ENCODE peak calls at places on chromosomes 16 and 17, in four cellular contexts. One of them, this sample, is unnamed.

GRCh38 chr17:17346428-17347233 is 43.5 kb downstream of the NT5M start:
- DNase-seq in K562: no peak
- DNase-seq in IMR-90: no peak
- DNase-seq in GM12878: no peak
- DNase-seq in this sample: no peak

GRCh38 chr17:1203111-1203966 is 23.6 kb upstream of the ABR start:
- DNase-seq in IMR-90: peak
- DNase-seq in GM12878: no peak
- DNase-seq in K562: peak
- DNase-seq in this sample: peak

GRCh38 chr17:75899767-75900468 is 3.2 kb upstream of the TRIM65 start:
- DNase-seq in GM12878: no peak
- DNase-seq in K562: no peak
- DNase-seq in IMR-90: no peak
- DNase-seq in this sample: no peak

GRCh38 chr17:20935740-20936139 is 107.1 kb downstream of the USP22 start:
- DNase-seq in GM12878: no peak
- DNase-seq in IMR-90: peak
- DNase-seq in K562: no peak
- DNase-seq in this sample: peak

GRCh38 chr16:88570691-88571092 is 489 bp downstream of the ZC3H18 start:
- DNase-seq in K562: peak
- DNase-seq in IMR-90: no peak
- DNase-seq in GM12878: no peak
- DNase-seq in this sample: peak

GRCh38 chr16:13999895-14000425 is 71.2 kb upstream of the MRTFB start:
- DNase-seq in K562: peak
- DNase-seq in IMR-90: no peak
- DNase-seq in GM12878: no peak
- DNase-seq in this sample: no peak

GRCh38 chr16:85584192-85584757 is 28.8 kb upstream of the GSE1 start:
- DNase-seq in IMR-90: no peak
- DNase-seq in GM12878: no peak
- DNase-seq in K562: no peak
- DNase-seq in this sample: no peak

GRCh38 chr16:79466111-79466510 is 134.4 kb downstream of the MAF start:
- DNase-seq in IMR-90: no peak
- DNase-seq in K562: no peak
- DNase-seq in GM12878: no peak
- DNase-seq in this sample: no peak

GRCh38 chr17:78864117-78864516 is 23.5 kb upstream of the USP36 start:
- DNase-seq in GM12878: no peak
- DNase-seq in K562: no peak
- DNase-seq in IMR-90: no peak
- DNase-seq in this sample: no peak

GRCh38 chr17:75478508-75478907 is 22.1 kb downstream of the TMEM94 start:
- DNase-seq in IMR-90: peak
- DNase-seq in GM12878: no peak
- DNase-seq in K562: no peak
- DNase-seq in this sample: no peak

GRCh38 chr17:75124041-75124818 is 7.3 kb downstream of the NT5C start:
- DNase-seq in K562: peak
- DNase-seq in IMR-90: peak
- DNase-seq in GM12878: no peak
- DNase-seq in this sample: peak

GRCh38 chr17:10096556-10096955 is 101.8 kb downstream of the GAS7 start:
- DNase-seq in K562: no peak
- DNase-seq in IMR-90: no peak
- DNase-seq in GM12878: no peak
- DNase-seq in this sample: no peak

GRCh38 chr16:67236551-67237395 is 9.8 kb downstream of the TMEM208 start:
- DNase-seq in IMR-90: peak
- DNase-seq in GM12878: no peak
- DNase-seq in K562: peak
- DNase-seq in this sample: peak

GRCh38 chr17:47660064-47660492 is 10.4 kb downstream of the KPNB1 start:
- DNase-seq in K562: no peak
- DNase-seq in IMR-90: no peak
- DNase-seq in GM12878: peak
- DNase-seq in this sample: no peak

GRCh38 chr17:28949185-28950016 is 1.9 kb downstream of the PHF12 start:
- DNase-seq in K562: peak
- DNase-seq in IMR-90: no peak
- DNase-seq in GM12878: no peak
- DNase-seq in this sample: peak

GRCh38 chr16:31365131-31365865 is 10.3 kb downstream of the ITGAX start:
- DNase-seq in K562: no peak
- DNase-seq in IMR-90: no peak
- DNase-seq in GM12878: no peak
- DNase-seq in this sample: no peak

GRCh38 chr16:70677499-70678120 is 8.2 kb downstream of the MTSS2 start:
- DNase-seq in GM12878: no peak
- DNase-seq in IMR-90: no peak
- DNase-seq in K562: no peak
- DNase-seq in this sample: no peak

GRCh38 chr16:8646271-8646670 is 24.8 kb downstream of the METTL22 start:
- DNase-seq in GM12878: no peak
- DNase-seq in K562: no peak
- DNase-seq in IMR-90: no peak
- DNase-seq in this sample: no peak

GRCh38 chr16:4624827-4625616 is 396 bp downstream of the MGRN1 start:
- DNase-seq in IMR-90: peak
- DNase-seq in K562: peak
- DNase-seq in GM12878: peak
- DNase-seq in this sample: peak

GRCh38 chr16:12356622-12357365 is 380.3 kb downstream of the SNX29 start:
- DNase-seq in IMR-90: no peak
- DNase-seq in K562: no peak
- DNase-seq in GM12878: no peak
- DNase-seq in this sample: no peak

GRCh38 chr16:73196670-73197069 is 148.7 kb upstream of the ZFHX3 start:
- DNase-seq in GM12878: peak
- DNase-seq in IMR-90: peak
- DNase-seq in K562: peak
- DNase-seq in this sample: peak

GRCh38 chr17:37598145-37598544 is 11.1 kb downstream of the SYNRG start:
- DNase-seq in GM12878: no peak
- DNase-seq in K562: no peak
- DNase-seq in IMR-90: no peak
- DNase-seq in this sample: no peak

GRCh38 chr16:2194166-2194834 is 2.1 kb downstream of the CASKIN1 start:
- DNase-seq in GM12878: no peak
- DNase-seq in K562: no peak
- DNase-seq in IMR-90: peak
- DNase-seq in this sample: no peak

GRCh38 chr16:50932348-50932916 is 190.5 kb downstream of the CYLD start:
- DNase-seq in K562: no peak
- DNase-seq in IMR-90: no peak
- DNase-seq in GM12878: no peak
- DNase-seq in this sample: no peak

GRCh38 chr17:64081802-64082799 is 47.8 kb downstream of the ERN1 start:
- DNase-seq in IMR-90: peak
- DNase-seq in K562: peak
- DNase-seq in GM12878: peak
- DNase-seq in this sample: peak

GRCh38 chr17:18257268-18257681 is 1.3 kb downstream of the FLII start:
- DNase-seq in GM12878: no peak
- DNase-seq in IMR-90: no peak
- DNase-seq in K562: no peak
- DNase-seq in this sample: no peak

DNA sequence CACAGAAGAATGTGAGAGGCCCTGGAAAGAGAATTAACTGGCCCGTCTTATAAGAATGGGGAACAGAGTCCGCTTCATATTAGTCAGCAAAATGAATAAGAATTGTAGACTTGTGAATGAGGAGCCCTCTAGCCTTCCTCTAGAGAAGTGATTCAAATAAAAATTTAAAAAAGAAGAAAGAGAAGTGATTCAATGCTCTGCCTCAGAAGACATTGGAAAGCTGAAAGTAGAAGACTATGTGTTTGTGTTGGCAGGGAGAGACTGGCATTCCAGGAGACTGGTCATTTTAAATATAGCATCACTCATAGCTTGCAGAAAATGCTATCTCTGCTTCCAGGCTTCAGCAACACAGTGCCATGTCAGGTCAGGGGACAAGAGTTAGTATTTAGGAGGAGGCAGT is 190.6 kb upstream of the HS3ST3A1 start:
- DNase-seq in GM12878: no peak
- DNase-seq in IMR-90: peak
- DNase-seq in K562: no peak
- DNase-seq in this sample: no peak
- TF ChIP-seq FOS in GM12878: no peak
- TF ChIP-seq FOS in IMR-90: no peak
- TF ChIP-seq FOS in K562: no peak
- TF ChIP-seq FOS in this sample: no peak

DNA sequence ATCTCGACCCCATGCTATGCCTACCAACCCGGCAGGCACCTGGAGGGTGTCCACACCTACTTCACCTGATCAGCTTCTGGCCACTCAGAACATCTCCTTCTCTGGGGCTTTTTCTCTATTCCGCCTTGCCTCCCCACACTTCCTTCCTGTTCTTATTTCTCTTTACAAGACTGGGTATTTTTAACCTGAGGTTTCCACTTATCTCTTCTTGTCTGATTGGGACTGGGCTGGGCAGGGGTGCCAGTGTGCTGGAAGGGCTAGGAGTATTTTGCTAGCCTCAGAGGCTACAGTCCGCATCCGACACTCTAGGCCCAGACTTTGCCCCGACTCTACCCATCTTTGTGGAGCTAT is 26.2 kb upstream of the ZNF652 start:
- DNase-seq in IMR-90: no peak
- DNase-seq in GM12878: no peak
- DNase-seq in K562: no peak
- DNase-seq in this sample: no peak
- H3K4me3 ChIP-seq in IMR-90: no peak
- H3K4me3 ChIP-seq in GM12878: no peak
- H3K4me3 ChIP-seq in K562: no peak
- H3K4me3 ChIP-seq in this sample: no peak

GRCh38 chr17:50745631-50746030 is 21.7 kb downstream of the ANKRD40CL start:
- DNase-seq in GM12878: no peak
- DNase-seq in K562: no peak
- DNase-seq in IMR-90: no peak
- DNase-seq in this sample: no peak
- TF ChIP-seq FOS in GM12878: no peak
- TF ChIP-seq FOS in K562: no peak
- TF ChIP-seq FOS in IMR-90: no peak
- TF ChIP-seq FOS in this sample: no peak

GRCh38 chr16:28494141-28494851 is at the start of gene APOBR:
- DNase-seq in IMR-90: no peak
- DNase-seq in K562: peak
- DNase-seq in GM12878: peak
- DNase-seq in this sample: no peak

GRCh38 chr16:28496844-28497243 is 2.4 kb downstream of the APOBR start:
- DNase-seq in K562: no peak
- DNase-seq in GM12878: no peak
- DNase-seq in IMR-90: no peak
- DNase-seq in this sample: no peak

GRCh38 chr16:28497386-28497785 is 2.9 kb downstream of the APOBR start:
- DNase-seq in IMR-90: no peak
- DNase-seq in GM12878: no peak
- DNase-seq in K562: no peak
- DNase-seq in this sample: no peak

GRCh38 chr16:28495795-28496749 is 1.6 kb downstream of the APOBR start:
- DNase-seq in GM12878: no peak
- DNase-seq in K562: no peak
- DNase-seq in IMR-90: no peak
- DNase-seq in this sample: no peak

GRCh38 chr16:28495098-28495793 is 803 bp downstream of the APOBR start:
- DNase-seq in IMR-90: no peak
- DNase-seq in GM12878: no peak
- DNase-seq in K562: no peak
- DNase-seq in this sample: no peak
- H3K4me3 ChIP-seq in IMR-90: no peak
- H3K4me3 ChIP-seq in GM12878: no peak
- H3K4me3 ChIP-seq in K562: peak
- H3K4me3 ChIP-seq in this sample: no peak

GRCh38 chr17:80860703-80861359 is 130.8 kb upstream of the CHMP6 start:
- DNase-seq in GM12878: no peak
- DNase-seq in K562: no peak
- DNase-seq in IMR-90: no peak
- DNase-seq in this sample: no peak
- TF ChIP-seq FOS in GM12878: no peak
- TF ChIP-seq FOS in K562: no peak
- TF ChIP-seq FOS in IMR-90: no peak
- TF ChIP-seq FOS in this sample: no peak

This sample was measured in endothelial cell of umbilical vein.